ENCODE peak calls at places on chromosomes 13 and 19, in six cellular contexts. One of them, this sample, is unnamed.
A peak's percentile ranks its signal among the peaks of the same experiment; 100 is the strongest.

GRCh38 chr13:74250738-74251190 is 116.6 kb upstream of the KLF12 start:
- DNase-seq in cardiac fibroblast: peak; percentile 71
- DNase-seq in AG10803: peak; percentile 74
- DNase-seq in stomach: no peak
- DNase-seq in thyroid gland: no peak
- DNase-seq in GM23338: no peak
- DNase-seq in this sample: no peak

GRCh38 chr19:48772503-48772953 is 17.2 kb downstream of the FGF21 start:
- DNase-seq in GM23338: no peak
- DNase-seq in stomach: peak; percentile 89
- DNase-seq in thyroid gland: peak; percentile 91
- DNase-seq in AG10803: peak; percentile 40
- DNase-seq in cardiac fibroblast: no peak
- DNase-seq in this sample: no peak

GRCh38 chr13:49436890-49437289 is 7.0 kb downstream of the CAB39L start:
- DNase-seq in stomach: no peak
- DNase-seq in cardiac fibroblast: peak; percentile 80
- DNase-seq in thyroid gland: peak; percentile 41
- DNase-seq in GM23338: no peak
- DNase-seq in AG10803: peak; percentile 75
- DNase-seq in this sample: no peak

GRCh38 chr13:58472483-58472882 is 840.9 kb downstream of the PCDH17 start:
- DNase-seq in AG10803: no peak
- DNase-seq in GM23338: no peak
- DNase-seq in thyroid gland: no peak
- DNase-seq in cardiac fibroblast: no peak
- DNase-seq in stomach: no peak
- DNase-seq in this sample: no peak

GRCh38 chr19:18419699-18420460 is 682 bp downstream of the SSBP4 start:
- DNase-seq in thyroid gland: peak; percentile 58
- DNase-seq in AG10803: no peak
- DNase-seq in stomach: no peak
- DNase-seq in cardiac fibroblast: no peak
- DNase-seq in GM23338: peak; percentile 55
- DNase-seq in this sample: no peak

GRCh38 chr13:110617326-110618072 is 2.2 kb downstream of the NAXD start:
- DNase-seq in stomach: peak; percentile 85
- DNase-seq in cardiac fibroblast: peak; percentile 79
- DNase-seq in AG10803: peak; percentile 60
- DNase-seq in thyroid gland: peak; percentile 62
- DNase-seq in GM23338: peak; percentile 65
- DNase-seq in this sample: no peak

GRCh38 chr13:25494708-25495411 is 123.1 kb downstream of the ATP8A2 start:
- DNase-seq in cardiac fibroblast: no peak
- DNase-seq in AG10803: no peak
- DNase-seq in GM23338: no peak
- DNase-seq in stomach: no peak
- DNase-seq in thyroid gland: no peak
- DNase-seq in this sample: no peak

GRCh38 chr19:30046522-30046921 is 104.5 kb downstream of the URI1 start:
- DNase-seq in thyroid gland: no peak
- DNase-seq in GM23338: peak; percentile 61
- DNase-seq in cardiac fibroblast: peak; percentile 5
- DNase-seq in AG10803: no peak
- DNase-seq in stomach: no peak
- DNase-seq in this sample: no peak

GRCh38 chr13:74061939-74062595 is 72.1 kb downstream of the KLF12 start:
- DNase-seq in AG10803: peak; percentile 74
- DNase-seq in cardiac fibroblast: peak; percentile 71
- DNase-seq in GM23338: no peak
- DNase-seq in stomach: no peak
- DNase-seq in thyroid gland: no peak
- DNase-seq in this sample: peak; percentile 80

GRCh38 chr13:40664100-40665060 is 2.1 kb downstream of the FOXO1 start:
- DNase-seq in cardiac fibroblast: peak; percentile 60
- DNase-seq in stomach: peak; percentile 82
- DNase-seq in GM23338: peak; percentile 45
- DNase-seq in thyroid gland: peak; percentile 84
- DNase-seq in AG10803: peak; percentile 23
- DNase-seq in this sample: no peak

GRCh38 chr13:50916701-50917184 is 7.2 kb downstream of the RNASEH2B start:
- DNase-seq in AG10803: no peak
- DNase-seq in stomach: no peak
- DNase-seq in cardiac fibroblast: no peak
- DNase-seq in GM23338: no peak
- DNase-seq in thyroid gland: peak; percentile 13
- DNase-seq in this sample: peak; percentile 47

GRCh38 chr13:47896546-47896945 is 104.5 kb downstream of the SUCLA2 start:
- DNase-seq in GM23338: no peak
- DNase-seq in cardiac fibroblast: no peak
- DNase-seq in AG10803: peak; percentile 29
- DNase-seq in thyroid gland: no peak
- DNase-seq in stomach: no peak
- DNase-seq in this sample: no peak

GRCh38 chr13:31588331-31588730 is 151.0 kb upstream of the RXFP2 start:
- DNase-seq in stomach: no peak
- DNase-seq in AG10803: no peak
- DNase-seq in thyroid gland: no peak
- DNase-seq in cardiac fibroblast: no peak
- DNase-seq in GM23338: no peak
- DNase-seq in this sample: no peak

DNA sequence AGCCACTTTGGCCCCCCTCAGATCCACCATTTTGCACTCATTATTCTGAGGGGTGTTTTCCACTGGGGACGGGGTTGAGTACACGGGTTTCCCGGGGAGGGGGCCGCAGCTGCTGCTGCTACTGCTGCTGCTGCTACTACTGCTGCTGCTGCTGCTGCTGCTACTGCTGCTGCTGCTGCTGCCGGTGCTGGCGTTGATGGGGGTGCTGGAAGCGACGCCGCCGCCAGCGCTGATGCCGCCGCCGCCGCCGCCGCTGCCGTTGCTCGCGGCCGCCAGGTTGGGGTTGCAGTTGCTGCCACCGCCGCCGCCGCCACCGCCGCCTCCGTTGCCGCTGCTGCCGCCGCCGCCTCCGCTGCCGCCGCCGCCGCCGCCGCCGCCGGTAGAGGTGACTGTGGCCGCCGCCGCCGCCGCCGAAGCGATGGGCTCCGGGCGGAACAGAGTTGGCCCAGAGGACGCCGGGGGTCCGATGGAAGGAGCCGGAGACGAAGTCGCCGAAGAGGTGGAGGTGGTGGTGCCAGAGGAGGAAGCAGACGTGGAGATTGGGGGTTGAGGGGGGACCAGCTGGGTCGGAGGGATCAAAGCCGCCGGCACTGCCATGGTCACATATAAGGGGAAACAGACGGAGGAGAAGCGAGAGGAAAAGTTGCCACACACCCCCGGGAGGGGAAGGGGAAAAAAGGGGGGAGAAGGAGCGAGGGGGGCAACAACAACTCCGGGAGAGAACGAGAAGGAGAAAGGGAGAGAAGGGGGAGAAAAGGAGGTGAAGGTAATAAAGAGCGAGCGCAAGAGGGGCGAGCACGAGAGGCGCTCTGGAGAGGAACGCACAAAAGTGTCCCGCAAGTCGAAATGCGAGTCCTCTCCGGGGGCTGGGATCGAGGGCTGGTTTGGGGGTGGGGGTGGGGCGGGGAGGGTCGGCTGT is 572 bp downstream of the DACH1 start:
- DNase-seq in cardiac fibroblast: no peak
- DNase-seq in stomach: peak; percentile 31
- DNase-seq in thyroid gland: peak; percentile 14
- DNase-seq in GM23338: peak; percentile 33
- DNase-seq in AG10803: no peak
- DNase-seq in this sample: no peak
- H3K4me3 ChIP-seq in cardiac fibroblast: peak overlapping the region; percentile 55
- H3K4me3 ChIP-seq in stomach: peak overlapping the region; percentile 52
- H3K4me3 ChIP-seq in thyroid gland: peak overlapping the region; percentile 37
- H3K4me3 ChIP-seq in GM23338: peak overlapping the region; percentile 72
- H3K4me3 ChIP-seq in AG10803: peak overlapping the region; percentile 54
- H3K4me3 ChIP-seq in this sample: peak overlapping the region; percentile 46

GRCh38 chr19:14015454-14016035 is 9.4 kb upstream of the RFX1 start:
- DNase-seq in cardiac fibroblast: no peak
- DNase-seq in AG10803: no peak
- DNase-seq in GM23338: no peak
- DNase-seq in thyroid gland: no peak
- DNase-seq in stomach: no peak
- DNase-seq in this sample: no peak
- H3K4me3 ChIP-seq in cardiac fibroblast: no peak overlapping the region
- H3K4me3 ChIP-seq in AG10803: no peak overlapping the region
- H3K4me3 ChIP-seq in GM23338: no peak overlapping the region
- H3K4me3 ChIP-seq in thyroid gland: no peak overlapping the region
- H3K4me3 ChIP-seq in stomach: no peak overlapping the region
- H3K4me3 ChIP-seq in this sample: no peak overlapping the region

DNA sequence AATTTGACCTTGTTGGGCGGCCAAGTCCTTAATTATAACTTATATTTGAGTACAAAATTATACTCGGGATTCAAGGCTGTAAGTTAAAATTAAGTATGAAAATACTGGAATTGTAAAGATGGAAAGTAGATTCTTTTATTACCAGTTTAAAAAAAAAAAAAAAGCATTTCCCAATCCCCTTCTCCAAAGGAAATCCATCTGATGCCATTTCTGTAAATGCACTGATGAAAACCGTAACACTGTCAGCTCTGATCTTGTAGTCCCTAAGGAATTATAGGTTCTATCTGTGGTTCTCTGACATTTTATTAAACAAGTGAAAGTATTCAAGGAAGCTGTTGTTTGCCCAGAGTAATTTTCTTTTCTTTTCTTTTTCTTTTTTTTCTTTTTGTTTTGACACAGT is 41.6 kb upstream of the HNRNPA1L2 start:
- DNase-seq in thyroid gland: no peak
- DNase-seq in AG10803: no peak
- DNase-seq in cardiac fibroblast: peak; percentile 28
- DNase-seq in stomach: no peak
- DNase-seq in GM23338: no peak
- DNase-seq in this sample: no peak
- H3K4me3 ChIP-seq in thyroid gland: peak overlapping the region; percentile 72
- H3K4me3 ChIP-seq in AG10803: no peak overlapping the region
- H3K4me3 ChIP-seq in cardiac fibroblast: peak overlapping the region; percentile 25
- H3K4me3 ChIP-seq in stomach: peak overlapping the region; percentile 50
- H3K4me3 ChIP-seq in GM23338: peak overlapping the region; percentile 78
- H3K4me3 ChIP-seq in this sample: no peak overlapping the region

GRCh38 chr19:55667958-55668357 is 7.1 kb upstream of the EPN1 start:
- DNase-seq in AG10803: no peak
- DNase-seq in stomach: peak; percentile 72
- DNase-seq in GM23338: no peak
- DNase-seq in cardiac fibroblast: no peak
- DNase-seq in thyroid gland: no peak
- DNase-seq in this sample: no peak

GRCh38 chr19:55671054-55671378 is 4.0 kb upstream of the EPN1 start:
- DNase-seq in GM23338: no peak
- DNase-seq in cardiac fibroblast: no peak
- DNase-seq in AG10803: no peak
- DNase-seq in thyroid gland: no peak
- DNase-seq in stomach: no peak
- DNase-seq in this sample: no peak

GRCh38 chr19:55668603-55669348 is 6.2 kb upstream of the EPN1 start:
- DNase-seq in AG10803: no peak
- DNase-seq in stomach: no peak
- DNase-seq in thyroid gland: no peak
- DNase-seq in cardiac fibroblast: no peak
- DNase-seq in GM23338: no peak
- DNase-seq in this sample: no peak

GRCh38 chr19:55670280-55671053 is 4.6 kb upstream of the EPN1 start:
- DNase-seq in GM23338: no peak
- DNase-seq in stomach: no peak
- DNase-seq in cardiac fibroblast: no peak
- DNase-seq in AG10803: peak; percentile 9
- DNase-seq in thyroid gland: peak; percentile 42
- DNase-seq in this sample: no peak

DNA sequence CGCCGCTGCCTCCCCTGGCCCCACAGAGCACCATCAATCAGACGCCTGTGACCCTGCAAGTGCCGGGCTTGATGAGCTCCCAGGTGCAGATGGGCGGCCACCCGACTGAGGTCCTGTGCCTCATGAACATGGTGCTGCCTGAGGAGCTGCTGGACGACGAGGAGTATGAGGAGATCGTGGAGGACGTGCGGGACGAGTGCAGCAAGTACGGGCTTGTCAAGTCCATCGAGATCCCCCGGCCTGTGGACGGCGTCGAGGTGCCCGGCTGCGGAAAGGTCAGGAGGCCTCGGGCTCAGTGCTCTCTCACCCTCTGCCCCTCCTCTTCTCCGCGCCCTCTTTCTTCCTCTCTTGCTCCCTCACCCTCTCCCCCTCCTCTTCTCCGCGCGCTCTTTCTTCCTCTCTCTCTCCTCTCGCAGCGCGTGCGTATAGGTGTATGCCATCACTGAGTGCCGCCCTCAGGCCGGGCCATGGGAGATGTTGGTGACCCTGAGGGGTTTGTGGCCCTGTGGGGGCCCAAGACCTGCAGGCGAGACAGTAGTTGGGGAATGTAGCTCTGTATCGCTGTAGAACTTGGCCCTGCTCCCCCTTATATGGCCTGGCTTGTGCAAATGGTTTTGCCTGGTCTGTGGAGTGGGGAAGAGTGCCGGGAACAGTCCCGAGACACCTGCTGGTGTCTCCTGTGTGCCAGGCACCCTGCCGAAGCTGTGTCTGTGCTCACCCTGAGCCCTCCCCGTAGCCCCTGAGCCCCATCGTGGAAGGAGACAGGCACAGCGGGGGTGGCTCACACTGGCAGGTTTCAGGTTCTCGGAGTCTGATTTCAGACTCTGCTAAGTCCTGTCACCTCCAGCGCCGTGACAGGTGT is 5.4 kb upstream of the EPN1 start:
- DNase-seq in AG10803: no peak
- DNase-seq in stomach: no peak
- DNase-seq in cardiac fibroblast: no peak
- DNase-seq in GM23338: no peak
- DNase-seq in thyroid gland: no peak
- DNase-seq in this sample: no peak
- H3K4me3 ChIP-seq in AG10803: no peak overlapping the region
- H3K4me3 ChIP-seq in stomach: no peak overlapping the region
- H3K4me3 ChIP-seq in cardiac fibroblast: no peak overlapping the region
- H3K4me3 ChIP-seq in GM23338: no peak overlapping the region
- H3K4me3 ChIP-seq in thyroid gland: no peak overlapping the region
- H3K4me3 ChIP-seq in this sample: no peak overlapping the region